ENCODE peak calls at places on chromosomes 6 and 20, in eight cellular contexts. E, P, N, J, R, Z, C and K are unnamed samples. For H3K9me3, the result is how much of the 10 kb centered on the place peaks cover.

GRCh38 chr6:30361661-30362060 is 16.7 kb downstream of the RPP21 start:
- DNase-seq in E (no peak), P (no peak), N (no peak), J (no peak), R (no peak), Z (no peak), C (no peak), K (no peak)

GRCh38 chr20:29326376-29327070 is 1930.9 kb upstream of the DEFB115 start:
- DNase-seq in E (no peak), P (no peak), N (no peak), J (no peak), R (peak), Z (peak), C (no peak), K (no peak)

GRCh38 chr6:20655317-20655716 is 121.1 kb downstream of the CDKAL1 start:
- DNase-seq in E (no peak), P (no peak), N (no peak), J (no peak), R (no peak), Z (no peak), C (no peak), K (no peak)

GRCh38 chr6:56555438-56555872 is 87.2 kb downstream of the DST start:
- DNase-seq in E (peak), P (peak), N (no peak), J (no peak), R (no peak), Z (no peak), C (peak), K (no peak)

GRCh38 chr6:169997187-169997929 is 245.9 kb downstream of the ERMARD start:
- DNase-seq in E (no peak), P (no peak), N (no peak), J (no peak), R (peak), Z (no peak), C (peak), K (no peak)

GRCh38 chr20:10376271-10377075 is 57.5 kb downstream of the MKKS start:
- DNase-seq in E (no peak), P (peak), N (no peak), J (no peak), R (no peak), Z (no peak), C (no peak), K (no peak)

GRCh38 chr6:116144590-116144989 is 18.7 kb upstream of the COL10A1 start:
- DNase-seq in E (no peak), P (no peak), N (no peak), J (no peak), R (no peak), Z (no peak), C (no peak), K (no peak)

GRCh38 chr6:44661221-44661609 is 273.7 kb downstream of the CDC5L start:
- DNase-seq in E (no peak), P (no peak), N (no peak), J (no peak), R (no peak), Z (no peak), C (no peak), K (no peak)

GRCh38 chr6:43804550-43805223 is 34.7 kb downstream of the VEGFA start:
- DNase-seq in E (no peak), P (no peak), N (no peak), J (no peak), R (no peak), Z (no peak), C (no peak), K (no peak)

GRCh38 chr6:35449287-35449881 is 2.8 kb upstream of the FANCE start:
- DNase-seq in E (peak), P (peak), N (peak), J (peak), R (no peak), Z (no peak), C (no peak), K (no peak)

GRCh38 chr6:163834226-163834970 is 419.9 kb downstream of the QKI start:
- DNase-seq in E (no peak), P (no peak), N (no peak), J (no peak), R (peak), Z (peak), C (no peak), K (no peak)

GRCh38 chr6:5203571-5203970 is 57.2 kb downstream of the LYRM4 start:
- DNase-seq in E (no peak), P (no peak), N (no peak), J (no peak), R (no peak), Z (peak), C (no peak), K (no peak)

GRCh38 chr6:42769051-42769450 is 12.8 kb upstream of the BICRAL start:
- DNase-seq in E (no peak), P (no peak), N (no peak), J (no peak), R (no peak), Z (no peak), C (no peak), K (no peak)

GRCh38 chr6:1600764-1601615 is 8.7 kb upstream of the FOXC1 start:
- DNase-seq in E (no peak), P (no peak), N (no peak), J (peak), R (no peak), Z (no peak), C (no peak), K (no peak)

GRCh38 chr20:46897471-46897870 is 2.8 kb downstream of the EYA2 start:
- DNase-seq in E (no peak), P (no peak), N (no peak), J (no peak), R (no peak), Z (no peak), C (no peak), K (no peak)

GRCh38 chr20:46900826-46901225 is 6.2 kb downstream of the EYA2 start:
- DNase-seq in E (no peak), P (no peak), N (no peak), J (no peak), R (no peak), Z (no peak), C (no peak), K (no peak)

GRCh38 chr20:46899619-46900018 is 5.0 kb downstream of the EYA2 start:
- DNase-seq in E (peak), P (no peak), N (no peak), J (no peak), R (peak), Z (no peak), C (no peak), K (no peak)

GRCh38 chr20:46900068-46900467 is 5.4 kb downstream of the EYA2 start:
- DNase-seq in E (no peak), P (no peak), N (no peak), J (no peak), R (no peak), Z (no peak), C (no peak), K (no peak)

DNA sequence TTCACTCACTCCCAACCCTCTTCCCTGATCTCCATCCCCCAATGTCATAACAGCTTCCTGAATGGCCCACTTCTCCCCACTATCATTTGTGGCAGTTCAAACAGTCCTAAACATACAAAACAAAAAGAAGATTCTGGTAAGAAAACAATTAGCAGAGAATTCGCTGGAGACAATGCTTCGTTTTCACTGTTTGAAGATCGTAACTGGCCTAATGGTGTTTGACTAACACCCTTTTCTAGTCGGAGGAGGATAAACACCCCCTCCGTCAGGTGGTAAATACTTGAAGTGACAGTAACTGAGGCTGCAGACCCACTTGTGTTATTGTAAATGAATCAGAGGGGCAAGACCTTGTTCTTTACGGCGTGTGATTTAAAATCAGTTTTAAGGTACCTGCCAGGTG is 3.8 kb downstream of the EYA2 start:
- DNase-seq in E (no peak), P (no peak), N (no peak), J (no peak), R (no peak), Z (no peak), C (no peak), K (no peak)
- H3K4me3 ChIP-seq in E (no peak), P (no peak), N (no peak), J (no peak), R (no peak), Z (no peak), C (no peak), K (no peak)

GRCh38 chr6:70502484-70502883 is 64.2 kb upstream of the SDHAF4 start:
- DNase-seq in E (no peak), P (no peak), N (no peak), J (no peak), R (no peak), Z (no peak), C (no peak), K (no peak)
- H3K9me3 ChIP-seq in E (under half), P (under half), N (under half), J (under half), R (under half), Z (under half), C (under half), K (under half)

GRCh38 chr20:51575486-51575885 is 33.0 kb upstream of the NFATC2 start:
- DNase-seq in E (no peak), P (no peak), N (no peak), J (no peak), R (no peak), Z (no peak), C (no peak), K (no peak)

GRCh38 chr20:51578145-51578459 is 35.6 kb upstream of the NFATC2 start:
- DNase-seq in E (no peak), P (no peak), N (no peak), J (no peak), R (no peak), Z (no peak), C (no peak), K (no peak)

GRCh38 chr20:51579137-51579536 is 36.6 kb upstream of the NFATC2 start:
- DNase-seq in E (no peak), P (no peak), N (no peak), J (no peak), R (no peak), Z (no peak), C (no peak), K (no peak)

GRCh38 chr20:51574248-51575033 is 31.9 kb upstream of the NFATC2 start:
- DNase-seq in E (no peak), P (no peak), N (no peak), J (no peak), R (no peak), Z (no peak), C (no peak), K (no peak)

DNA sequence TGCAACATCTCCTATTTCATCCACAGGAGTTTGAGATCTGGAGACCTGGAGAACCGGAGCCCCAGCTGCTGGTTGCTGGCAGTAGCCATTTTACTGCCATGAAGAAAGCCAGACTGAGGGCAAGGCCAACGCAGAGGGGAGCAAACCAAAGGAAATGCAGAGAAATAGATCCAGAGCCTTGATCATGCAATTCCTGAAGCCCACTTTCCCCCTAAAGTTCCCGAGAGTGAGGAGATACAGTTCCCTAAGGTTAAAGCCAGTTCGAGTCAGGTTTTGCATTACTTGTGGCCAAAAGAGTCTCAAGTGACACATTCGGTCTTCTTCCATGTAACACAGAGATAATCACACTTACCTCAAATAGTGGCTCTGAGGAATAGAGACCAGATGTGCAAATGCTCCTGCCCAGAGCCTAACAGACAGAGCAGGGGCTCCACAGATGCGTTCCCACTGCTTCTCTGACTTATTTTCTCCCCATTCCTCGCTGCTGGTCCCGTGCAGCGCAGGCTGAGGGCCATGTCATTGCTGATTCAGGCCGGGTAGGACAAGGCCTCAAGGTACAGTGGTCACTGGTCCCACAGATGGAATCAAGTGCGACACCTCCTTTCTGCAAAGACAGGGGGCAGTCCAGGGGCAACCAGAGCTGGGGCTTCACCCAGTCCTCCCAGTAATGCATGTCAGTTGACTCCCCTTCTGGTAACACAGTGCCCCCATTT is 35.1 kb upstream of the NFATC2 start:
- DNase-seq in E (no peak), P (no peak), N (no peak), J (no peak), R (no peak), Z (no peak), C (no peak), K (no peak)
- TF ChIP-seq CTCF in E (no peak), P (no peak), N (no peak), J (no peak), R (no peak), Z (no peak), C (no peak), K (no peak)

DNA sequence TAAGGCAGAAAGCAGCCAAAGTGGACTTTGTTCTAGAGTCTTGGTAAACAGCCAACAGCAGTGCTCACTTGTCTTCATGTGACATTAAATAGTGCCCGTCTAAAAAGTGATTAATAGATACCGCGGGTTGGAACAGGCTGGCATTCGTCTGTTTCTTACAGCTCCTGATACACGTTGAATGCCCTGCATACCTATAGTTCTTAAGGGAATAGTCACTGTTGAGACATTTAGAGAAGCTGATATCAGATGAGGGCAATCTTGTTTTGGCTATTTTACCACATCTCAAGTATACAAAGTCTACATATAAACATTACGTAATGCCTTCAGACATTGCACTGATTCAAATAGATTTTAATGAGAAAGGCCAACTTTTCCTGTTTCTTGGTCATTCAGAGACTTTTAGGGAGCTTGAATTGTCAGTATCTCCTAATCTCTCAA is 374.9 kb upstream of the FLRT3 start:
- DNase-seq in E (peak), P (no peak), N (no peak), J (no peak), R (no peak), Z (no peak), C (no peak), K (no peak)
- H3K4me3 ChIP-seq in E (no peak), P (no peak), N (no peak), J (no peak), R (no peak), Z (no peak), C (no peak), K (no peak)

DNA sequence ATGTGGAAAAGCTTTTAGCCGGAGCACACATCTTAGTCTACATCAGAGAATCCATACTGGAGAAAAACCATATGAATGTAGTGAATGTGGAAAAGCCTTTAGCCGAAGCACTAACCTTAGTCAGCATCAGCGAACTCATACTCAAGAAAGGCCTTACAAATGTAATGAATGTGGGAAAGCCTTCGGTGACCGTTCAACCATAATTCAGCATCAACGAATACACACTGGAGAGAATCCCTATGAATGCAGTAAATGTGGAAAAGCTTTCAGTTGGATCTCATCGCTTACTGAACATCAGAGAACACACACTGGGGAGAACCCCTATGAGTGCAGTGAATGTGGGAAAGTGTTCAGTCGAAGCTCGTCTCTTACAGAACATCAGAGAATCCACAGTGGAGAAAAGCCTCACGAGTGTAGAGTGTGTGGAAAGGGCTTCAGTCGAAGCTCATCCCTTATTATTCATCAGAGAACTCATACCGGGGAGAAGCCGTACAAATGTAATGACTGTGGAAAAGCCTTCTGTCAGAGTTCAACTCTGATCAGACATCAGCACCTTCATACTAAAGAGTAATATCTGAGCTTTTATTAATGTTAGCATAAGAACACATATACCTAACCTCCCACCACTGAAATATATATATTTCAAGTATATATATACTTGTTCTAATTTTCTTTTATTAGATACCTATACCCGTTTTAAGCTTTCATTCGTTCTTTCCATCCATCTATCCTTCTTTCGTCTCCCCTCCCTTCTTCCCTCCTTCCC is 12.5 kb downstream of the ZNF391 start:
- DNase-seq in E (no peak), P (no peak), N (no peak), J (no peak), R (no peak), Z (no peak), C (no peak), K (no peak)
- H3K9me3 ChIP-seq in E (under half), P (half or more), N (under half), J (under half), R (under half), Z (under half), C (under half), K (under half)

DNA sequence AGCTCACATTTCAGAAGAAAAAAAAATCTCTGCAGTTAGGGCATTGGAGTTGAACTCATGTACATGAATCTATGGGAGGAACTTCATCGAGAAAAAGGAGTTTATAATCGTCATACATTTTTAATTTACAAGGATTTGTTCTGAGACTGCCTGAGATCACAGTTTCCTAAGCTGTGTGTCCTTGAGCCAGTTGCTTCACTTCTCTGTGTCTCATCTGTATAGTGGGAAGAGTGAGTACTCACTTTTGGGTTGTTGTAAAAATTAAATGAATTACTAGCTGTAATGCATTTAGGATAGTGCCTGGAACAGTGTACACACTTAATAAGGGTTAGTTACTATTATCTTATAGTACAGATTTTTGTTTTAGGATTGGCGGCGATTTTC is 42.5 kb downstream of the EYA2 start:
- DNase-seq in E (no peak), P (no peak), N (no peak), J (no peak), R (no peak), Z (no peak), C (no peak), K (no peak)
- TF ChIP-seq CTCF in E (no peak), P (no peak), N (no peak), J (no peak), R (no peak), Z (no peak), C (no peak), K (no peak)

DNA sequence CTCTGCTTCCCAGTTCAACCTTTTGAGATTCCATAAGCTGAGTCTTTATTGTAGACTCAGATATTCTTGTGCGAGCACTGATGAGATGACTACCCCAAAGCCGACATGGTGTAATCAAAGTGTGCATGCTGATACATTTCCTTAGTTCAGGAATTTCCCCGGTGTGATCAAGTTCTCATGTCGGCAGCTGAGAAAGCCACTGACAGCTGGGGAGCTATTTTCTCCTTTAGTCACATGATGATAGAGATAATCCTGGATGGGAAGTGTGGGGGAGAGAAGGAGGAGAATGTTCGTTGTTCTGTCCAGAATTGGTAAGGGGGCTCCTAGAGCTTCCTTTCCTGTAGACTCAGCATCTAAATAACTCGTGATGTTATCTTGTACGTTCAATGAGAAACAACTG is 7.7 kb upstream of the CAP2 start:
- DNase-seq in E (no peak), P (peak), N (no peak), J (no peak), R (no peak), Z (no peak), C (no peak), K (no peak)
- H3K4me3 ChIP-seq in E (no peak), P (no peak), N (no peak), J (no peak), R (peak), Z (no peak), C (no peak), K (no peak)

GRCh38 chr6:145506554-145506953 is 228.8 kb downstream of the EPM2A start:
- DNase-seq in E (no peak), P (no peak), N (no peak), J (no peak), R (peak), Z (no peak), C (no peak), K (no peak)

GRCh38 chr6:145507251-145507650 is 228.1 kb downstream of the EPM2A start:
- DNase-seq in E (no peak), P (no peak), N (no peak), J (no peak), R (no peak), Z (no peak), C (no peak), K (no peak)

GRCh38 chr6:145502417-145502816 is 232.9 kb downstream of the EPM2A start:
- DNase-seq in E (peak), P (peak), N (no peak), J (no peak), R (no peak), Z (no peak), C (no peak), K (no peak)

GRCh38 chr6:145508107-145508506 is 227.2 kb downstream of the EPM2A start:
- DNase-seq in E (no peak), P (peak), N (no peak), J (no peak), R (no peak), Z (no peak), C (no peak), K (no peak)
- H3K9me3 ChIP-seq in E (under half), P (under half), N (under half), J (under half), R (under half), Z (under half), C (under half), K (under half)